ENCODE peak calls at places on chromosomes 16 and 17, in ten cellular contexts. E, M, V, N, H, U, A, Q, B and L are unnamed samples.

GRCh38 chr16:68519225-68519745 is 19.8 kb upstream of the ZFP90 start:
- DNase-seq in E (no peak), M (no peak), V (no peak), N (no peak), H (no peak), U (no peak), A (no peak), Q (no peak), B (no peak), L (no peak)

GRCh38 chr17:83065660-83066542 is 13.5 kb upstream of the METRNL start:
- DNase-seq in E (no peak), M (peak; percentile 1), V (no peak), N (peak; percentile 4), H (no peak), U (peak; percentile 3), A (peak; percentile 57), Q (no peak), B (no peak), L (no peak)

GRCh38 chr16:1407749-1408148 is 6.8 kb downstream of the UNKL start:
- DNase-seq in E (no peak), M (no peak), V (peak; percentile 23), N (no peak), H (peak; percentile 64), U (no peak), A (no peak), Q (no peak), B (no peak), L (no peak)

GRCh38 chr17:33447090-33447489 is 154.0 kb upstream of the ASIC2 start:
- DNase-seq in E (no peak), M (no peak), V (no peak), N (no peak), H (no peak), U (no peak), A (no peak), Q (no peak), B (no peak), L (no peak)

GRCh38 chr17:3551189-3551588 is 6.4 kb downstream of the TRPV3 start:
- DNase-seq in E (no peak), M (no peak), V (no peak), N (peak; percentile 63), H (no peak), U (no peak), A (no peak), Q (no peak), B (no peak), L (no peak)

GRCh38 chr16:81598083-81598482 is 153.5 kb downstream of the CMIP start:
- DNase-seq in E (no peak), M (no peak), V (no peak), N (no peak), H (no peak), U (no peak), A (no peak), Q (no peak), B (no peak), L (no peak)

GRCh38 chr16:56898847-56899246 is 33.1 kb upstream of the HERPUD1 start:
- DNase-seq in E (no peak), M (peak; percentile 42), V (no peak), N (no peak), H (no peak), U (no peak), A (no peak), Q (no peak), B (no peak), L (no peak)

GRCh38 chr17:35018814-35019213 is 38.5 kb downstream of the LIG3 start:
- DNase-seq in E (no peak), M (no peak), V (no peak), N (no peak), H (no peak), U (no peak), A (no peak), Q (no peak), B (no peak), L (no peak)

GRCh38 chr16:75351183-75351582 is 82.1 kb downstream of the CFDP1 start:
- DNase-seq in E (no peak), M (no peak), V (peak; percentile 81), N (no peak), H (peak; percentile 80), U (no peak), A (no peak), Q (peak; percentile 69), B (no peak), L (no peak)

GRCh38 chr16:88705746-88706287 is 391 bp downstream of the RNF166 start:
- DNase-seq in E (no peak), M (peak; percentile 19), V (no peak), N (peak; percentile 39), H (no peak), U (no peak), A (no peak), Q (no peak), B (no peak), L (no peak)

GRCh38 chr17:80395402-80396151 is 19.4 kb upstream of the ENDOV start:
- DNase-seq in E (no peak), M (no peak), V (no peak), N (no peak), H (peak; percentile 3), U (no peak), A (no peak), Q (no peak), B (no peak), L (no peak)
- TF ChIP-seq CTCF in E (no peak), M (no peak), V (no peak), N (no peak), H (no peak), U (no peak), A (no peak), Q (no peak), B (no peak), L (no peak)

GRCh38 chr17:17749921-17750320 is 68.7 kb downstream of the RAI1 start:
- DNase-seq in E (peak; percentile 62), M (peak; percentile 78), V (peak; percentile 54), N (peak; percentile 47), H (peak; percentile 49), U (no peak), A (no peak), Q (no peak), B (no peak), L (peak; percentile 57)

GRCh38 chr17:17750881-17751280 is 69.6 kb downstream of the RAI1 start:
- DNase-seq in E (no peak), M (peak; percentile 78), V (no peak), N (peak; percentile 29), H (no peak), U (no peak), A (no peak), Q (no peak), B (no peak), L (no peak)

GRCh38 chr17:17751489-17751995 is 70.3 kb downstream of the RAI1 start:
- DNase-seq in E (no peak), M (peak; percentile 57), V (no peak), N (no peak), H (no peak), U (no peak), A (no peak), Q (no peak), B (no peak), L (no peak)

GRCh38 chr17:17752822-17753448 is 71.7 kb downstream of the RAI1 start:
- DNase-seq in E (no peak), M (no peak), V (no peak), N (no peak), H (no peak), U (no peak), A (no peak), Q (no peak), B (no peak), L (peak; percentile 42)

GRCh38 chr17:17751996-17752821 is 71.0 kb downstream of the RAI1 start:
- DNase-seq in E (peak; percentile 97), M (peak; percentile 97), V (peak; percentile 97), N (peak; percentile 98), H (peak; percentile 88), U (peak; percentile 97), A (peak; percentile 98), Q (peak; percentile 95), B (peak; percentile 97), L (peak; percentile 93)
- TF ChIP-seq CTCF in E (no peak), M (peak; percentile 40), V (no peak), N (no peak), H (no peak), U (peak; percentile 44), A (peak; percentile 35), Q (no peak), B (no peak), L (peak; percentile 42)

DNA sequence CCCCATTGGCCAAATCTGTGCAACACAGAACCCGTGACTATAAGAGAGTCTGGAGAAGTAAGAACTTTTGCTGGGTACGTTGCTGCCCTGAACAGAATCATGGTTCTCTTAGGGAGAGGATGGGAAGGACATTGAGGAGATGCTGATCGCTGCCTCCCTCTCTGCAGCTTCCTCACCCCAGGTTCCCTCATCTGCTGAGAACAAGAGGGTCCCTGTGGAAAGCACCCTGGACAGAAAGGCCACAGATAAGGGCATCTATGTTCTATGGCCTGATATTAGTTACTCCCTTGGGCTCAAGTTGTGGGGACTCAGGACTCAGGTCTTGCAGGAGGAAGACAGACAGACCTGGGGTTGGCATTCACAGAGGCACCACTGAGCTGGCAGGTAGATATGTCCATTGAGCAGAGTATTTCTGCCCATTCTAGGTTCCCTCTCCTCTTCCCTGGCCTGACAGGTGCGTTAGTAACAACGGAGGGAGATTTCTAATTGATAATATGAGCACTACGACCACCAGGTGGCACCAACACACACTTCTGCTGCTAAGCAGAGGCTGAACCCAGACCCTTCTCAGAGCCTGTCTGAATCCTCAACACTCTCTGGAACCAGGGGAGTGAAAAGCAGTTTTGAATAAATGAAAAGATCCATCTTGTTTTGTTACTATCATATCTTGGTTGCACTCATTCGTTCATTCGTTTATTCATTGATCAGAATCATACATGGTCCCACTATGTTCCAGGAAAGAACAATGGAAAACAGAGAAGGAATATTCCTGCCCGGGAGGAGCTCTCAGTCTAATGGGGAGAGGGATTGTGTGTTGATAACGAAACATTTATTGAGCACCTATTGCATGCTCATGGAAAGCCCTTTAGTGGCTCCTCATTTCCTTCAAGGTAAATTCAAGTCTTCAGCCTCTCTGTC is 56.4 kb downstream of the SLC6A2 start:
- DNase-seq in E (peak; percentile 75), M (peak; percentile 83), V (peak; percentile 65), N (peak; percentile 40), H (peak; percentile 55), U (peak; percentile 54), A (no peak), Q (peak; percentile 74), B (peak; percentile 51), L (peak; percentile 79)
- TF ChIP-seq CTCF in E (peak; percentile 73), M (peak; percentile 83), V (peak; percentile 60), N (peak; percentile 51), H (peak; percentile 64), U (peak; percentile 78), A (peak; percentile 66), Q (peak; percentile 63), B (peak; percentile 73), L (peak; percentile 82)

DNA sequence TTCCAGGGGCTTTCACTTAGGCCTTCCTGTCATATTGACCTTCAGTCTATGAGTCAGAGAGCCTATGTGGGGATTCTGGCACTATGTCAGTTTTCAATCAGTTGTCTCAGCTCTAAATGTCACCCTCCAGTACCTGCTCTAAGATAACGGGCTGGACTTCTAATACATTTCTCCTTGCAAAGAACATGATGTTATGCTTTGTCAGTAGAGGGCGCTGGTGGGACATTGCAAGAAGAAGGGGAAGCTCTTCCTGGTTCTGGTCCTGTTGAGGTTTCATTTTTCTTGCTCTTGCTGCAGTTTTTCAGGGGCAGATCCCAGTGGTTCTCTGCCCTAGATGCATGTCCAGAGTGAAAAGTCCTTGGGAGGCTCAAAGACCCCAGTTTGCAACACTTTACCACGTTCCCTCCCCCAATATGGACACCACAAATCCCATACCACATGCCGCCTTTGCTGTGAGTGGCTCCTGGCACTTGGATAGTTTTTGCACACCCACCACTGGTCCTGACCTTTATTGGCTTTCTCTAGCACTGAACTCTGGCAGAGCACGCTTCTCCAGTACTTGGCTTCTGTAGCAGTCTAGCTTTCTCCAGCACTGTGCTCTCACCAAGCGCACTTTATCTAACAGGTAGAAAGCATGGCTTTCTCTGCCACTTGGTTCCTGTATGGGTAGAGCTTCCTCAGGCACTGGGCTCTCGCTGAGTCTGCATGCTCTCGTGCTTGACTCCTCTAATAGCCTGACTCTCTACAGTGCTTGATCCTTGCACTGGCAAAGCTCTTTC is 49.0 kb downstream of the BCL7C start:
- DNase-seq in E (peak; percentile 85), M (peak; percentile 83), V (peak; percentile 96), N (peak; percentile 76), H (peak; percentile 92), U (peak; percentile 22), A (peak; percentile 85), Q (peak; percentile 90), B (peak; percentile 35), L (peak; percentile 77)
- TF ChIP-seq CTCF in E (peak; percentile 76), M (peak; percentile 89), V (peak; percentile 95), N (peak; percentile 93), H (peak; percentile 99), U (peak; percentile 91), A (peak; percentile 83), Q (peak; percentile 83), B (peak; percentile 85), L (peak; percentile 85)